ENCODE peak calls at places on chromosomes 11 and 22, in nine cellular contexts. M is activated T-cell treated with anti-CD3 and anti-CD28 coated beads for 1 hour; G is left ventricle myocardium inferior; E is Ammon's horn; S is stimulated activated naive CD8-positive, alpha-beta T cell treated with anti-CD3 and anti-CD28 coated beads, Interleukin-15, Interleukin-2, amounts not matched to agents 100 U/mL and 50 U/mL, for 24 hours; Z is HEK293T; A is DMS79 treated with DMSO at 0.1 percent for 48 hours; T is NCI-H1092; V is HuH-7. I is an unnamed sample.

GRCh38 chr11:62614275-62614674 is 1.2 kb downstream of the ROM1 start:
- DNase-seq in A (no peak), V (no peak), T (no peak), Z (no peak), M (no peak), G (no peak), S (peak; percentile 59), E (no peak), I (no peak)

GRCh38 chr22:20981787-20982562 is at the start of gene LZTR1:
- DNase-seq in M (peak; percentile 53), T (peak; percentile 63), V (peak; percentile 95), Z (peak; percentile 91), G (peak; percentile 83), E (peak; percentile 92), A (peak; percentile 16), S (peak; percentile 80), I (peak; percentile 86)

GRCh38 chr22:39325392-39325932 is 6.0 kb upstream of the RPL3 start:
- DNase-seq in T (no peak), Z (no peak), S (no peak), V (no peak), M (no peak), A (no peak), E (no peak), G (no peak), I (no peak)

GRCh38 chr22:34414467-34415440 is 494.5 kb upstream of the LARGE1 start:
- DNase-seq in E (peak; percentile 35), Z (peak; percentile 63), A (no peak), V (peak; percentile 64), S (peak; percentile 42), M (no peak), T (peak; percentile 30), G (no peak), I (peak; percentile 68)

GRCh38 chr11:68037481-68038225 is 1.2 kb upstream of the TCIRG1 start:
- DNase-seq in Z (no peak), V (peak; percentile 72), A (no peak), G (no peak), M (no peak), E (no peak), S (no peak), T (no peak), I (no peak)

GRCh38 chr11:115391598-115391997 is 112.6 kb downstream of the CADM1 start:
- DNase-seq in G (no peak), E (no peak), Z (peak; percentile 22), T (no peak), V (no peak), M (no peak), A (peak; percentile 49), S (no peak), I (no peak)

GRCh38 chr11:18375941-18376340 is 18.4 kb upstream of the LDHA start:
- DNase-seq in T (no peak), M (no peak), V (no peak), E (no peak), S (no peak), A (no peak), G (no peak), Z (no peak), I (no peak)

GRCh38 chr11:72641900-72642814 is 32.1 kb downstream of the PDE2A start:
- DNase-seq in E (peak; percentile 39), M (no peak), Z (peak; percentile 65), V (peak; percentile 64), G (peak; percentile 51), T (no peak), S (peak; percentile 18), A (peak; percentile 52), I (peak; percentile 37)

GRCh38 chr11:121063728-121064127 is 37.3 kb upstream of the TECTA start:
- DNase-seq in Z (peak; percentile 14), G (no peak), E (no peak), V (no peak), S (no peak), A (no peak), T (no peak), M (no peak), I (peak; percentile 30)

GRCh38 chr11:85869776-85870175 is 14.6 kb downstream of the CCDC83 start:
- DNase-seq in M (no peak), Z (no peak), G (no peak), V (no peak), T (no peak), S (no peak), A (no peak), E (no peak), I (no peak)

I was measured in A673.